ENCODE peak calls at places on chromosome 15, in six cellular contexts. M, O, B, E, C and V are unnamed samples.

GRCh38 chr15:76335851-76336253 is 721 bp upstream of the ISL2 start:
- DNase-seq in O (no peak), B (peak; percentile 77), C (no peak), E (no peak), M (no peak), V (no peak)

GRCh38 chr15:24772256-24772655 is 96.7 kb downstream of the NPAP1 start:
- DNase-seq in E (no peak), O (no peak), M (no peak), C (no peak), B (no peak), V (no peak)

GRCh38 chr15:67405208-67406191 is 115.4 kb upstream of the C15orf61 start:
- DNase-seq in C (no peak), O (no peak), B (no peak), M (no peak), E (no peak), V (no peak)

GRCh38 chr15:79007066-79007465 is 62.2 kb upstream of the CTSH start:
- DNase-seq in M (no peak), E (no peak), B (no peak), C (peak; percentile 55), O (peak; percentile 78), V (no peak)

GRCh38 chr15:24269166-24269571 is 406.4 kb upstream of the NPAP1 start:
- DNase-seq in E (no peak), B (no peak), O (no peak), M (no peak), C (no peak), V (no peak)

GRCh38 chr15:46707452-46707851 is 1009.9 kb upstream of the SEMA6D start:
- DNase-seq in C (no peak), M (no peak), E (no peak), B (no peak), O (no peak), V (no peak)

GRCh38 chr15:65303687-65304392 is 637 bp upstream of the RNU5B-1 start:
- DNase-seq in M (no peak), B (no peak), O (peak; percentile 75), E (peak; percentile 70), C (peak; percentile 55), V (no peak)

GRCh38 chr15:70627734-70628541 is 135.4 kb downstream of the UACA start:
- DNase-seq in M (no peak), B (no peak), E (no peak), C (no peak), O (no peak), V (no peak)

GRCh38 chr15:79775821-79776220 is 121.0 kb downstream of the MTHFS start:
- DNase-seq in M (no peak), C (no peak), B (no peak), E (no peak), O (no peak), V (no peak)

GRCh38 chr15:67080900-67081431 is 15.6 kb downstream of the SMAD3 start:
- DNase-seq in B (no peak), E (peak; percentile 79), O (peak; percentile 51), C (peak; percentile 34), M (no peak), V (peak; percentile 31)

GRCh38 chr15:68638953-68639500 is 60.2 kb downstream of the CORO2B start:
- DNase-seq in O (no peak), C (no peak), M (no peak), B (no peak), E (no peak), V (no peak)

GRCh38 chr15:87293016-87293415 is 963.5 kb downstream of the NTRK3 start:
- DNase-seq in M (no peak), B (no peak), C (no peak), E (no peak), O (no peak), V (no peak)

GRCh38 chr15:93317772-93318171 is 228.8 kb upstream of the RGMA start:
- DNase-seq in E (no peak), M (no peak), O (no peak), C (peak; percentile 78), B (peak; percentile 21), V (no peak)

GRCh38 chr15:100073982-100074381 is 267.8 kb downstream of the ADAMTS17 start:
- DNase-seq in O (no peak), M (no peak), C (peak; percentile 34), B (no peak), E (no peak), V (no peak)

GRCh38 chr15:96422153-96422552 is 91.7 kb downstream of the NR2F2 start:
- DNase-seq in B (no peak), M (no peak), E (no peak), O (no peak), C (no peak), V (no peak)

GRCh38 chr15:68379759-68380290 is 52.1 kb downstream of the ITGA11 start:
- DNase-seq in C (no peak), M (no peak), E (no peak), O (peak; percentile 3), B (peak; percentile 20), V (no peak)

GRCh38 chr15:51793521-51793920 is 35.9 kb upstream of the TMOD3 start:
- DNase-seq in C (no peak), O (peak; percentile 73), E (no peak), B (no peak), M (no peak), V (no peak)

GRCh38 chr15:73741401-73741836 is 11.7 kb downstream of the INSYN1 start:
- DNase-seq in C (no peak), B (no peak), O (no peak), E (no peak), M (no peak), V (no peak)

GRCh38 chr15:101019351-101019750 is 100.2 kb downstream of the LRRK1 start:
- DNase-seq in E (no peak), M (no peak), C (no peak), O (peak; percentile 1), B (peak; percentile 37), V (no peak)

GRCh38 chr15:92629975-92630626 is 25.5 kb downstream of the FAM174B start:
- DNase-seq in O (no peak), M (no peak), E (no peak), B (peak; percentile 65), C (no peak), V (no peak)

GRCh38 chr15:91946914-91947313 is 93.4 kb downstream of the SLCO3A1 start:
- DNase-seq in B (no peak), C (no peak), M (no peak), E (no peak), O (no peak), V (no peak)

GRCh38 chr15:73716417-73716816 is 32.2 kb downstream of the CD276 start:
- DNase-seq in O (peak; percentile 94), E (peak; percentile 92), C (no peak), B (no peak), M (no peak), V (no peak)

GRCh38 chr15:47806008-47806407 is 88.7 kb downstream of the SEMA6D start:
- DNase-seq in M (no peak), E (no peak), B (no peak), C (no peak), O (no peak), V (no peak)

GRCh38 chr15:93289951-93290350 is 200.9 kb upstream of the RGMA start:
- DNase-seq in E (no peak), M (no peak), C (peak; percentile 17), B (peak; percentile 66), O (no peak), V (no peak)

GRCh38 chr15:55917881-55918296 is 75.5 kb downstream of the NEDD4 start:
- DNase-seq in B (no peak), C (peak; percentile 40), E (no peak), O (no peak), M (peak; percentile 16), V (no peak)

GRCh38 chr15:70245932-70246622 is 148.4 kb upstream of the TLE3 start:
- DNase-seq in E (peak; percentile 81), B (peak; percentile 87), O (peak; percentile 55), M (no peak), C (peak; percentile 38), V (no peak)

GRCh38 chr15:89372069-89373033 is 37.7 kb upstream of the POLG start:
- DNase-seq in C (no peak), O (no peak), M (no peak), E (no peak), B (no peak), V (no peak)
- H3K4me3 ChIP-seq in C (no peak overlapping the region), O (no peak overlapping the region), M (no peak overlapping the region), E (no peak overlapping the region), B (no peak overlapping the region), V (no peak overlapping the region)

DNA sequence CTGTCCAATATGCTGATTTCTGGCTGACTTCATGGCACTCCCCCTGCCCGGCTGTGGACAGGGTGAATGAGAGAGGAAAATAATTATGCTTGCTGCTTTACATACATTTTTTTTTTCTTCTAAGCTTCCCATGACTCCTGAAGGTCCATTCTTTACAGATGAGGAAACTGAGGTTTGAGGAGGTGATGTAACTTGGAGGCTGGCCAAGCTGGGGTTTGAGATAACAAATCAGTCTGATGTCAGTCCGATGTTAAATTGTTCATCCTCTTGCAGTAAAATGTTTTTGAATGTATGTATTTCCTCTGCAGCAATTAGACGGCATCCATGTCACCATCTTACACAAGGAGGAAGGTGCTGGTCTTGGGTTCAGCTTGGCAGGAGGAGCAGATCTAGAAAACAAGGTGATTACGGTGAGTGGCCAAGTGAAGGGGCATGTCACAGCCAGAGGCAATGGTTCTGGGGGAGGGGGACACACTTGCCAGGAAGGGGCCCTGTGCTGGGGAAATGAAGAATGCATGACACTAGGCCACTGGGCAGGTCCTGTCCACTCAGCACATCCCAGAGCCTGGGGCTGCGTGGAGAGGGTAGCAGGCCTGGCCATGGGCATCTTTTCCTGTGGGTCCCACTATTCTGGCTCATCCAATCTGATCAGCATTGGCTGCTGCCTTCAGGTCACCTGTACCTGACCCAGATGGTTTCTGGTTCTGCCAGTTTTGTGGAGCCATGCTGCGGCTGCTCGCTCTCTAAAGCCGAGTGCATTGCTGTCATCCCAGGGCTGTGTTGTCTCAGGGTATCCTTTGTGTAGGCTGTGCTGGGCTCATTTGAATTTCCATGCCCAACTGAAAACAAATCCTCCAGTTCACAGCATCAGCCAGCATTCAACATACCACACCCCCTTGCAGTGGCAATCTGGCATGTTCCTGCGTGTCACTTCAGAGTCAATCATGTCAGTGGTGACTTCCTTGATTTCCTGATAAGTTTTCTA is 20.4 kb downstream of the STARD5 start:
- DNase-seq in C (peak; percentile 57), M (peak; percentile 46), B (peak; percentile 70), E (no peak), O (no peak), V (no peak)
- H3K4me3 ChIP-seq in C (no peak overlapping the region), M (peak overlapping the region; percentile 97), B (no peak overlapping the region), E (no peak overlapping the region), O (no peak overlapping the region), V (peak overlapping the region; percentile 79)

GRCh38 chr15:98874773-98875172 is 132.8 kb downstream of the PGPEP1L start:
- DNase-seq in O (no peak), C (no peak), M (no peak), E (no peak), B (no peak), V (no peak)
- H3K4me3 ChIP-seq in O (no peak overlapping the region), C (no peak overlapping the region), M (no peak overlapping the region), E (peak overlapping the region; percentile 17), B (no peak overlapping the region), V (no peak overlapping the region)

DNA sequence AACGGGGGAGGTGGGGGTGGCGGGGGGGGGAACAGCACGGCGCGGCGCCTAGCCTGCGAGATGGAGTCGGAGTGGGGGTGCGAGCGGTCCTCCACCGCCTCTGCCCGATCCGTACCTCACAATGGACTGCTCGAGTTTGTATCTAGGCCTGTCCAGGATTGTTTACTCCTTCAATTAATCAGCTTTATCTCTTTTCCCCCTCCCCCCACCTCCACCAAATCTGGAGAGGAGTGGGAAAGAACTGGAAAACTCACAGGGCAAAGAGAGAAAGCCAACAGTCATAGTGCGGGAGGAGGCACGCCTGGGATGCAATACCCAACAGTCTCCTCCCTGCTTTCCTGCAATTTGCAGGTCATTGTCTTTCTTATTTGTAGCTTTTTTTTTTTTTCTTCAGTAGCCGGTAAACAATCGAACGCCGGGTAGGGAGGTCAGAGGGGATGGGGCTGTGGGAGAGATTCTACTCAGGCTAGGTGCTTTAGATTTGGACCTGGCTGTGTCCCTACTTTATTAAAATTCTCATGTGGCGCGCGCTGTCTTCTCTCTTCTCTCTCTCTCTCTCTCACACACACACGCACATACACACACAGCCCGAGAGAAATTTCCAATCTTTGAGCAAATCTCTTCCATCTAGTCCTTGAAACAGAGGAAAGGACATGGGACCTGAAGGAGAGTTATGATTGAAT is 6.9 kb upstream of the MEIS2 start:
- DNase-seq in B (no peak), M (no peak), O (no peak), E (no peak), C (no peak), V (no peak)
- H3K4me3 ChIP-seq in B (no peak overlapping the region), M (no peak overlapping the region), O (peak overlapping the region; percentile 37), E (peak overlapping the region; percentile 7), C (no peak overlapping the region), V (no peak overlapping the region)